ENCODE peak calls at places on chromosomes 16 and 17, in nine cellular contexts. D is neuronal stem cell; K is left colon; N is stimulated activated CD4-positive, alpha-beta T cell treated with anti-CD3 and anti-CD28 coated beads, TNF-alpha, amount 100 ng/mL, for 1 hour; J is ureter; P is AG08396; F is SHP77; S is COR-L47; A is NCI-H510A treated with DMSO at 0.1 percent for 48 hours. H is an unnamed sample.

GRCh38 chr17:72572604-72573491 is 452.0 kb downstream of the SOX9 start:
- DNase-seq in P (no peak), K (no peak), A (no peak), D (no peak), F (no peak), J (no peak), N (no peak), S (no peak), H (no peak)

GRCh38 chr16:85004587-85005205 is 6.6 kb downstream of the ZDHHC7 start:
- DNase-seq in K (no peak), N (no peak), A (no peak), D (no peak), J (no peak), F (no peak), P (peak; percentile 88), S (no peak), H (peak; percentile 73)

GRCh38 chr17:75440738-75441448 is 15.5 kb upstream of the TMEM94 start:
- DNase-seq in N (no peak), A (no peak), J (no peak), D (no peak), P (no peak), S (no peak), K (no peak), F (no peak), H (no peak)

GRCh38 chr16:49634235-49635008 is 221.5 kb downstream of the ZNF423 start:
- DNase-seq in A (no peak), F (no peak), J (no peak), K (no peak), S (no peak), P (no peak), N (no peak), D (no peak), H (no peak)

GRCh38 chr16:2386990-2387389 is 42.3 kb upstream of the CCNF start:
- DNase-seq in F (peak; percentile 60), D (no peak), K (no peak), N (no peak), A (peak; percentile 24), J (no peak), S (no peak), P (no peak), H (no peak)

GRCh38 chr16:48383877-48384304 is 1.3 kb downstream of the SIAH1 start:
- DNase-seq in N (no peak), D (no peak), F (no peak), J (no peak), A (peak; percentile 64), S (no peak), P (no peak), K (peak; percentile 24), H (no peak)

GRCh38 chr16:46928811-46929210 is 44.6 kb downstream of the GPT2 start:
- DNase-seq in N (no peak), D (no peak), F (no peak), A (no peak), K (no peak), S (no peak), J (no peak), P (no peak), H (no peak)

GRCh38 chr17:29645516-29646051 is 22.9 kb upstream of the CORO6 start:
- DNase-seq in D (no peak), J (peak; percentile 66), P (peak; percentile 37), N (no peak), A (no peak), F (no peak), S (no peak), K (no peak), H (peak; percentile 87)

GRCh38 chr17:17403899-17404576 is 72.8 kb upstream of the MED9 start:
- DNase-seq in S (peak; percentile 56), P (no peak), N (peak; percentile 30), D (no peak), J (no peak), A (no peak), K (peak; percentile 51), F (peak; percentile 97), H (no peak)

GRCh38 chr17:28392491-28392890 is 13.5 kb downstream of the SLC46A1 start:
- DNase-seq in P (no peak), J (no peak), S (no peak), A (no peak), K (no peak), D (no peak), F (no peak), N (no peak), H (peak; percentile 92)

GRCh38 chr16:86605950-86606349 is 27.6 kb downstream of the FOXL1 start:
- DNase-seq in A (no peak), N (no peak), K (no peak), F (no peak), S (no peak), D (no peak), P (no peak), J (no peak), H (no peak)

GRCh38 chr16:25151996-25152395 is 40.5 kb downstream of the LCMT1 start:
- DNase-seq in K (no peak), J (no peak), S (no peak), F (no peak), P (peak; percentile 60), A (no peak), D (no peak), N (no peak), H (peak; percentile 77)

GRCh38 chr17:34719569-34719968 is 140.2 kb downstream of the TMEM132E start:
- DNase-seq in J (no peak), P (no peak), K (no peak), N (no peak), A (no peak), S (no peak), D (no peak), F (no peak), H (no peak)

GRCh38 chr16:49382916-49383315 is 9.3 kb downstream of the C16orf78 start:
- DNase-seq in D (peak; percentile 24), K (no peak), S (no peak), P (no peak), A (no peak), N (no peak), J (no peak), F (no peak), H (no peak)

GRCh38 chr17:3529817-3530741 is 27.5 kb downstream of the TRPV3 start:
- DNase-seq in A (no peak), P (peak; percentile 42), D (peak; percentile 70), J (peak; percentile 81), F (no peak), K (no peak), N (no peak), S (no peak), H (no peak)

GRCh38 chr16:68445458-68445857 is 2.9 kb downstream of the SMPD3 start:
- DNase-seq in A (peak; percentile 62), J (no peak), S (peak; percentile 83), N (no peak), P (peak; percentile 50), F (peak; percentile 82), D (peak; percentile 73), K (peak; percentile 56), H (peak; percentile 13)

GRCh38 chr17:77254961-77255741 is 114.4 kb downstream of the SEC14L1 start:
- DNase-seq in P (peak; percentile 94), F (peak; percentile 34), K (no peak), D (no peak), A (peak; percentile 62), N (no peak), S (no peak), J (peak; percentile 80), H (peak; percentile 98)

GRCh38 chr16:81136331-81137011 is 40.3 kb upstream of the GCSH start:
- DNase-seq in A (no peak), S (peak; percentile 2), J (no peak), F (no peak), D (no peak), P (no peak), N (no peak), K (no peak), H (no peak)

GRCh38 chr17:18889658-18890057 is 31.7 kb downstream of the PRPSAP2 start:
- DNase-seq in A (no peak), D (no peak), N (no peak), F (no peak), J (no peak), P (no peak), S (no peak), K (no peak), H (no peak)

GRCh38 chr16:8861563-8862308 is 7.1 kb downstream of the CARHSP1 start:
- DNase-seq in K (no peak), D (no peak), F (no peak), S (no peak), A (no peak), J (no peak), P (no peak), N (no peak), H (no peak)

GRCh38 chr16:51392651-51393187 is 241.6 kb upstream of the SALL1 start:
- DNase-seq in P (peak; percentile 62), A (no peak), K (no peak), D (no peak), F (no peak), J (no peak), S (no peak), N (no peak), H (peak; percentile 6)

GRCh38 chr16:65910291-65910690 is 456.2 kb upstream of the CDH5 start:
- DNase-seq in S (no peak), J (no peak), N (no peak), K (no peak), F (no peak), D (no peak), P (no peak), A (no peak), H (no peak)

GRCh38 chr16:85245307-85246172 is 133.3 kb upstream of the CIBAR2 start:
- DNase-seq in N (no peak), S (peak; percentile 65), A (no peak), D (peak; percentile 70), F (peak; percentile 65), K (peak; percentile 58), J (peak; percentile 64), P (peak; percentile 79), H (peak; percentile 62)

GRCh38 chr17:80187090-80187489 is 17.3 kb downstream of the CARD14 start:
- DNase-seq in S (no peak), K (no peak), P (peak; percentile 58), D (no peak), F (no peak), N (no peak), A (no peak), J (no peak), H (peak; percentile 52)

GRCh38 chr16:86831366-86831765 is 253.0 kb downstream of the FOXL1 start:
- DNase-seq in J (no peak), N (no peak), A (no peak), F (no peak), D (no peak), S (no peak), P (no peak), K (no peak), H (no peak)

GRCh38 chr17:65246252-65246651 is 109.1 kb downstream of the RGS9 start:
- DNase-seq in N (no peak), A (no peak), F (no peak), S (no peak), D (no peak), K (no peak), P (no peak), J (no peak), H (no peak)

GRCh38 chr17:81898029-81898866 is 3.8 kb upstream of the NPB start:
- DNase-seq in D (no peak), A (no peak), F (no peak), K (no peak), N (no peak), S (no peak), P (no peak), J (no peak), H (peak; percentile 93)

GRCh38 chr16:54160939-54161897 is 125.4 kb downstream of the IRX3 start:
- DNase-seq in D (no peak), K (no peak), J (no peak), S (no peak), N (no peak), A (no peak), P (no peak), F (no peak), H (no peak)

GRCh38 chr16:60123387-60124023 is 1389.4 kb upstream of the GOT2 start:
- DNase-seq in A (no peak), J (no peak), P (no peak), D (no peak), K (no peak), S (no peak), N (no peak), F (no peak), H (no peak)

GRCh38 chr16:4702466-4702808 is 9.1 kb downstream of the NUDT16L1 start:
- DNase-seq in K (no peak), J (no peak), D (no peak), F (no peak), S (no peak), P (no peak), A (no peak), N (no peak), H (no peak)

GRCh38 chr17:6996256-6997111 is 635 bp downstream of the ALOX12 start:
- DNase-seq in N (no peak), S (no peak), J (no peak), K (no peak), P (no peak), D (no peak), F (no peak), A (no peak), H (no peak)

H was measured in MG63.